ENCODE peak calls at places on chromosome 12, in four cellular contexts. One of them, this sample, is unnamed.

GRCh38 chr12:81896771-81897170 is 137.6 kb upstream of the PPFIA2 start:
- DNase-seq in globus pallidus: no peak
- DNase-seq in GM04504: no peak
- DNase-seq in glutamatergic neuron: peak
- DNase-seq in this sample: no peak

GRCh38 chr12:49389092-49389703 is 21.9 kb downstream of the SPATS2 start:
- DNase-seq in globus pallidus: no peak
- DNase-seq in GM04504: no peak
- DNase-seq in glutamatergic neuron: peak
- DNase-seq in this sample: no peak

GRCh38 chr12:1355396-1355795 is 239.0 kb downstream of the FBXL14 start:
- DNase-seq in globus pallidus: no peak
- DNase-seq in GM04504: no peak
- DNase-seq in glutamatergic neuron: no peak
- DNase-seq in this sample: peak

GRCh38 chr12:41220931-41221330 is 32.8 kb downstream of the PDZRN4 start:
- DNase-seq in globus pallidus: no peak
- DNase-seq in GM04504: no peak
- DNase-seq in glutamatergic neuron: no peak
- DNase-seq in this sample: no peak

GRCh38 chr12:38154096-38155019 is 162.2 kb upstream of the ALG10B start:
- DNase-seq in globus pallidus: no peak
- DNase-seq in GM04504: no peak
- DNase-seq in glutamatergic neuron: no peak
- DNase-seq in this sample: no peak

GRCh38 chr12:57461904-57462306 is 2.3 kb downstream of the GLI1 start:
- DNase-seq in globus pallidus: no peak
- DNase-seq in GM04504: no peak
- DNase-seq in glutamatergic neuron: no peak
- DNase-seq in this sample: no peak

GRCh38 chr12:57370696-57371095 is 60.1 kb downstream of the R3HDM2 start:
- DNase-seq in globus pallidus: no peak
- DNase-seq in GM04504: peak
- DNase-seq in glutamatergic neuron: no peak
- DNase-seq in this sample: no peak

GRCh38 chr12:64889434-64890216 is 65.2 kb downstream of the TBC1D30 start:
- DNase-seq in globus pallidus: no peak
- DNase-seq in GM04504: no peak
- DNase-seq in glutamatergic neuron: no peak
- DNase-seq in this sample: no peak

GRCh38 chr12:120684523-120684932 is 2.4 kb upstream of the MLEC start:
- DNase-seq in globus pallidus: no peak
- DNase-seq in GM04504: no peak
- DNase-seq in glutamatergic neuron: no peak
- DNase-seq in this sample: no peak

GRCh38 chr12:65968889-65969509 is 144.7 kb downstream of the HMGA2 start:
- DNase-seq in globus pallidus: no peak
- DNase-seq in GM04504: no peak
- DNase-seq in glutamatergic neuron: no peak
- DNase-seq in this sample: no peak

GRCh38 chr12:54692353-54692752 is 44.2 kb upstream of the DCD start:
- DNase-seq in globus pallidus: no peak
- DNase-seq in GM04504: no peak
- DNase-seq in glutamatergic neuron: no peak
- DNase-seq in this sample: no peak

GRCh38 chr12:34603382-34604035 is 581.2 kb downstream of the ALG10 start:
- DNase-seq in globus pallidus: no peak
- DNase-seq in GM04504: no peak
- DNase-seq in glutamatergic neuron: no peak
- DNase-seq in this sample: no peak

GRCh38 chr12:131836714-131837397 is 8.7 kb downstream of the MMP17 start:
- DNase-seq in globus pallidus: no peak
- DNase-seq in GM04504: no peak
- DNase-seq in glutamatergic neuron: no peak
- DNase-seq in this sample: no peak

GRCh38 chr12:111741235-111741812 is 25.4 kb upstream of the ALDH2 start:
- DNase-seq in globus pallidus: no peak
- DNase-seq in GM04504: no peak
- DNase-seq in glutamatergic neuron: no peak
- DNase-seq in this sample: no peak

GRCh38 chr12:116015525-116015924 is 262.0 kb downstream of the MED13L start:
- DNase-seq in globus pallidus: peak
- DNase-seq in GM04504: no peak
- DNase-seq in glutamatergic neuron: no peak
- DNase-seq in this sample: peak

GRCh38 chr12:774051-774614 is 21.8 kb downstream of the WNK1 start:
- DNase-seq in globus pallidus: no peak
- DNase-seq in GM04504: no peak
- DNase-seq in glutamatergic neuron: no peak
- DNase-seq in this sample: no peak

GRCh38 chr12:63782466-63782865 is 2.8 kb downstream of the RXYLT1 start:
- DNase-seq in globus pallidus: peak
- DNase-seq in GM04504: no peak
- DNase-seq in glutamatergic neuron: no peak
- DNase-seq in this sample: no peak

GRCh38 chr12:122894173-122895121 is 1.5 kb downstream of the VPS37B start:
- DNase-seq in globus pallidus: no peak
- DNase-seq in GM04504: no peak
- DNase-seq in glutamatergic neuron: no peak
- DNase-seq in this sample: no peak

GRCh38 chr12:26017484-26018211 is 59.2 kb downstream of the RASSF8 start:
- DNase-seq in globus pallidus: no peak
- DNase-seq in GM04504: no peak
- DNase-seq in glutamatergic neuron: peak
- DNase-seq in this sample: no peak

GRCh38 chr12:6272300-6273208 is 37.9 kb upstream of the PLEKHG6 start:
- DNase-seq in globus pallidus: no peak
- DNase-seq in GM04504: no peak
- DNase-seq in glutamatergic neuron: no peak
- DNase-seq in this sample: no peak

GRCh38 chr12:51318846-51319570 is 5.0 kb downstream of the BIN2 start:
- DNase-seq in globus pallidus: no peak
- DNase-seq in GM04504: no peak
- DNase-seq in glutamatergic neuron: no peak
- DNase-seq in this sample: no peak

GRCh38 chr12:93572712-93573551 is 457 bp downstream of the SOCS2 start:
- DNase-seq in globus pallidus: no peak
- DNase-seq in GM04504: no peak
- DNase-seq in glutamatergic neuron: peak
- DNase-seq in this sample: no peak

GRCh38 chr12:75438052-75438754 is 42.4 kb upstream of the GLIPR1 start:
- DNase-seq in globus pallidus: no peak
- DNase-seq in GM04504: no peak
- DNase-seq in glutamatergic neuron: no peak
- DNase-seq in this sample: no peak

This sample was measured in astrocyte of the cerebellum.